ENCODE peak calls at places on chromosomes 11 and 22, in seven cellular contexts. J is psoas muscle, Z is uterus, S is tibial nerve, A is right atrium auricular region, G is endodermal cell, X is mammary epithelial cell. C is an unnamed sample. For H3K4me1, the result is how much of the 10 kb centered on the place peaks cover.

GRCh38 chr11:66312549-66313320 is 4.1 kb downstream of the CD248 start:
- DNase-seq in A (peak), S (peak), G (peak), J (peak), Z (peak), X (peak), C (peak)

GRCh38 chr11:103413266-103413888 is 304.2 kb downstream of the DYNC2H1 start:
- DNase-seq in X (no peak), J (no peak), Z (no peak), G (no peak), A (no peak), S (no peak), C (no peak)

GRCh38 chr11:50098186-50098725 is 65.6 kb downstream of the OR4C45 start:
- DNase-seq in S (no peak), Z (no peak), G (no peak), X (no peak), A (peak), J (no peak), C (no peak)

GRCh38 chr11:110491577-110492352 is 62.0 kb downstream of the FDX1 start:
- DNase-seq in S (no peak), X (no peak), J (no peak), G (peak), A (no peak), Z (no peak), C (no peak)

GRCh38 chr11:73265853-73266643 is 6.1 kb upstream of the P2RY6 start:
- DNase-seq in X (no peak), A (peak), J (no peak), G (no peak), S (no peak), Z (no peak), C (no peak)

GRCh38 chr11:12088047-12088481 is 22.3 kb upstream of the MICAL2 start:
- DNase-seq in S (no peak), Z (no peak), J (peak), A (peak), X (peak), G (no peak), C (no peak)

GRCh38 chr22:17891427-17892167 is 117.3 kb upstream of the BID start:
- DNase-seq in S (no peak), X (no peak), A (no peak), J (peak), G (peak), Z (no peak), C (no peak)

GRCh38 chr11:63609536-63609935 is 4.7 kb downstream of the PLAAT3 start:
- DNase-seq in X (no peak), Z (no peak), G (no peak), A (no peak), J (no peak), S (no peak), C (no peak)

GRCh38 chr22:39820266-39820665 is 73.3 kb downstream of the ENTHD1 start:
- DNase-seq in S (no peak), Z (no peak), X (peak), A (no peak), J (no peak), G (no peak), C (no peak)

GRCh38 chr22:41532908-41533825 is 11.1 kb downstream of the POLR3H start:
- DNase-seq in J (peak), Z (peak), X (no peak), A (peak), S (no peak), G (peak), C (peak)

GRCh38 chr11:40302669-40303068 is 1156.8 kb downstream of the LRRC4C start:
- DNase-seq in A (no peak), J (no peak), G (no peak), Z (no peak), X (no peak), S (no peak), C (no peak)

GRCh38 chr22:38882480-38882879 is 10.5 kb upstream of the CBX6 start:
- DNase-seq in Z (peak), A (no peak), J (peak), G (no peak), X (no peak), S (no peak), C (no peak)

GRCh38 chr11:14362613-14363012 is 3.6 kb upstream of the RRAS2 start:
- DNase-seq in S (no peak), Z (no peak), X (no peak), J (no peak), A (peak), G (no peak), C (no peak)

GRCh38 chr22:35418088-35418487 is 18.1 kb downstream of the MCM5 start:
- DNase-seq in A (no peak), Z (no peak), S (no peak), J (no peak), G (no peak), X (peak), C (no peak)

GRCh38 chr11:1305063-1305495 is 4.4 kb downstream of the TOLLIP start:
- DNase-seq in A (peak), S (no peak), X (no peak), J (no peak), Z (no peak), G (peak), C (peak)

GRCh38 chr11:94731921-94732601 is 36.1 kb upstream of the AMOTL1 start:
- DNase-seq in Z (peak), X (peak), A (no peak), J (peak), G (no peak), S (no peak), C (no peak)

GRCh38 chr11:650482-650881 is 13.4 kb downstream of the DRD4 start:
- DNase-seq in X (no peak), Z (no peak), A (no peak), J (no peak), S (no peak), G (no peak), C (no peak)

GRCh38 chr22:49149721-49150608 is 677.7 kb downstream of the BRD1 start:
- DNase-seq in X (no peak), A (no peak), G (peak), J (no peak), Z (no peak), S (no peak), C (no peak)

GRCh38 chr11:130518164-130518563 is 69.7 kb downstream of the ADAMTS15 start:
- DNase-seq in J (no peak), Z (no peak), A (no peak), X (no peak), S (no peak), G (no peak), C (no peak)

GRCh38 chr11:134598368-134598767 is 186.3 kb upstream of the B3GAT1 start:
- DNase-seq in A (peak), S (no peak), J (no peak), G (peak), Z (no peak), X (no peak), C (no peak)

GRCh38 chr11:57983211-57983610 is 40.5 kb upstream of the OR9Q1 start:
- DNase-seq in G (no peak), A (no peak), X (no peak), J (no peak), S (no peak), Z (no peak), C (no peak)

GRCh38 chr11:102253018-102253775 is 64.1 kb upstream of the BIRC3 start:
- DNase-seq in G (peak), X (no peak), J (no peak), Z (no peak), A (peak), S (no peak), C (no peak)

GRCh38 chr11:121634889-121635288 is 182.1 kb upstream of the SORL1-AS1 start:
- DNase-seq in A (no peak), Z (no peak), J (no peak), X (peak), S (no peak), G (peak), C (no peak)

GRCh38 chr11:35255514-35255913 is 116.5 kb downstream of the CD44 start:
- DNase-seq in S (no peak), A (no peak), X (no peak), J (no peak), Z (no peak), G (no peak), C (no peak)

GRCh38 chr22:21621891-21622623 is 7.8 kb downstream of the YDJC start:
- DNase-seq in G (no peak), Z (no peak), J (no peak), X (no peak), A (no peak), S (no peak), C (no peak)

GRCh38 chr11:119319702-119320592 is 3.0 kb upstream of the MCAM start:
- DNase-seq in S (no peak), J (no peak), A (no peak), G (peak), X (no peak), Z (peak), C (no peak)
- H3K27ac ChIP-seq in S (peak), J (peak), A (peak), G (peak), X (no peak), Z (peak), C (no peak)

GRCh38 chr22:20053407-20054033 is 26.5 kb upstream of the DGCR8 start:
- DNase-seq in S (no peak), A (no peak), Z (no peak), J (no peak), X (no peak), G (no peak), C (no peak)

GRCh38 chr22:20054034-20054427 is 26.0 kb upstream of the DGCR8 start:
- DNase-seq in G (no peak), X (no peak), J (no peak), A (no peak), Z (no peak), S (no peak), C (no peak)

GRCh38 chr22:20054485-20054884 is 25.6 kb upstream of the DGCR8 start:
- DNase-seq in S (no peak), Z (no peak), X (no peak), A (no peak), J (no peak), G (no peak), C (peak)

GRCh38 chr22:20051927-20052308 is 28.1 kb upstream of the DGCR8 start:
- DNase-seq in Z (no peak), S (no peak), X (no peak), J (no peak), A (no peak), G (no peak), C (no peak)

GRCh38 chr22:20052309-20053250 is 27.5 kb upstream of the DGCR8 start:
- DNase-seq in S (no peak), Z (no peak), A (no peak), G (no peak), J (no peak), X (no peak), C (no peak)
- H3K4me1 ChIP-seq in S (under half), Z (under half), A (under half), G (under half), J (under half), X (under half), C (under half)

DNA sequence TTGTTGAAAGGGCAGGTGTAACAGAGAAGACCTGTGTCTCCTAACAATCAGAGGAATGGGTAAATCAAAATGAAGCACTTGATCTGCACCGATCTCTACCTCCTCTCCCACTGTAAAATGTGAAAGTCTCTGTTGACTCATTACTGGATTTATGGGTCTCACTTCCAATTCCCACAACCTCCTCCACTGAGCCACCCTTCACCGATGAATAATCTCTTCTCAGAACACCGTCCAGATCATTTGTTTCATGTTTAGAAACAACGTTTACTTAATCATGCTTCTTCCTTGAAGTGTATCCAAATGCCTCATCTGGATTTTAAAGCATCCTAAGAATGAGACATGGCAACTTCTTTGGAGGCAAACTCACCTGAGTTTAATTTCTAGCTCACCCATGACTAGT is 643.6 kb downstream of the ETS1 start:
- DNase-seq in A (no peak), X (peak), Z (no peak), G (no peak), S (no peak), J (no peak), C (no peak)
- H3K27ac ChIP-seq in A (no peak), X (peak), Z (no peak), G (no peak), S (no peak), J (no peak), C (no peak)

GRCh38 chr22:37566329-37566837 is 6.1 kb downstream of the CDC42EP1 start:
- DNase-seq in J (peak), G (no peak), X (no peak), A (no peak), S (no peak), Z (no peak), C (no peak)

GRCh38 chr22:37565830-37566229 is 5.5 kb downstream of the CDC42EP1 start:
- DNase-seq in G (no peak), X (no peak), J (peak), A (no peak), S (no peak), Z (no peak), C (no peak)

GRCh38 chr22:37563153-37564081 is 3.1 kb downstream of the CDC42EP1 start:
- DNase-seq in J (peak), G (peak), Z (peak), S (peak), X (peak), A (peak), C (peak)

GRCh38 chr22:37562049-37562784 is 1.9 kb downstream of the CDC42EP1 start:
- DNase-seq in X (no peak), A (no peak), Z (peak), G (no peak), S (no peak), J (peak), C (peak)

GRCh38 chr22:37564111-37564711 is 3.9 kb downstream of the CDC42EP1 start:
- DNase-seq in S (no peak), A (no peak), X (no peak), G (no peak), J (no peak), Z (peak), C (no peak)
- H3K4me1 ChIP-seq in S (half or more), A (under half), X (half or more), G (under half), J (under half), Z (under half), C (half or more)

DNA sequence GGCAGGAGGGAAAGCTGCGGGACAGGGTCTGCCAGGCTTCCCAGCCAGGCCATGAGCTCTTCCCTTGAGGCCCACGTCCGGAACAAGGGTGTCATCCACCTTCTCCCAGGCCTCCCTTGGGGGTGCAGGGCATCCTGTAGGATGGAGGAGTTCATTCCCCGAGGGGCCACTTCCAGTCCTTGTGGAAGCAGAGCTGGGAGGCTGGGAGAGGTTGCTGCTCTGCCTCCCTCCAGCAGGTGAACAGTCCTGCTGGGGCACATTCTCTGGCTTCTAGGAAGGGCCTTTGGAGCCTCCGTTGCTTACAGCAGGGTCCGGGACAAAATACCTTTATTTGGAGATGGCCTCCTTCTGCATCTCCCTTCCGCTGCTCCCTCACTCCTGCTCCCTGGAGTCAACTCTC is 3.7 kb upstream of the SHANK2 start:
- DNase-seq in Z (no peak), X (no peak), A (no peak), G (peak), S (no peak), J (no peak), C (no peak)
- H3K27ac ChIP-seq in Z (no peak), X (no peak), A (no peak), G (no peak), S (no peak), J (no peak), C (peak)

DNA sequence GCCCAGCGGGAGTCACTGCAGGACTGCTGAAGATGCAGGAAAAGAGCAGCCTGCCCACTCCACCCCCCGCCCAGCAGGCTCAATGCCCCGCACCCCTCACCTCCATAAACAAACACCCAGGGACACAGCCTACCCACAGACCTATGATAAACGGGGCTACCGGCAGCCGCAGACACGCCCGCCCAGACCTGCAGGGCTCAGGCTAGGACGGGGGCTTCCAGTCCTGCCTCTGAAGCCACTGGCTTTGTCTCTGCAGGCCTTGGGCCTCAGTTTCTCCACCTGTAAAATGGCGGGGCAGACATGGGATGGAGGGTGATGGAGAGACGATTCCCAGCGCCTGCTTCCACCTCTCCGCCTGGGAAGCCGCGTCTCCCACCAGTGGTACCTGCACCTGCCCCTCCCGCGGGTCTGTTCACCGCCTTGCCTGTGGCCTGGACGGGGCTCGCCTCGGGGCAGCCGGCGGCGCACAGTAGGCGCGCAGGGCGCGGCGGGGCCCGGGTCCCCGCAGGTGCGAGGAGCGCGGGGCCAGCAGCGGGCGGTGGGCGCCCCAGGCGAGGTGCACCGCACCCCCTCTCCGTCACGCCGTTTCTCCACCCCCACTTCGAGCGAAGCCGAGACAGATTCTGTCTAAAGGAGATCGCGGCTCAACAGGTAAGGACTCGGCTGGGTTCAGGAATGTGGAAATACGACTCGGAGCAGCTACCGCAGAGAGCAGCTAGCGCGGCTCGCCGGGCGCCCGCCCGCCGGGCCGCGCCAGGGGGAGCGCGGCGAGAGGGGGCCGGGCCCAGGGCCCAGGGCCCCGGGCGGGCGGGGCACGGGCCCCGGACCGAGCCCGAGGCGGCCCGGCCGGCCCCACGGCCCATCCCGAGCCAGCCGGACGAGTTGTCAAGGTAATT is 1.4 kb downstream of the WNT7B start:
- DNase-seq in X (peak), J (no peak), A (no peak), G (peak), Z (no peak), S (no peak), C (peak)
- H3K4me1 ChIP-seq in X (under half), J (under half), A (under half), G (under half), Z (under half), S (half or more), C (under half)

C was measured in pancreas.